ENCODE peak calls at places on chromosome 6, in five cellular contexts. M is ascending aorta, O is esophagus squamous epithelium, H is hepatocyte, F is cardiac muscle cell. Z is an unnamed sample.

GRCh38 chr6:68634503-68635411 is at the start of gene ADGRB3:
- DNase-seq in M (peak; percentile 92), O (no peak), H (peak; percentile 92), F (peak; percentile 87), Z (no peak)

GRCh38 chr6:35359744-35360348 is 17.5 kb downstream of the PPARD start:
- DNase-seq in M (no peak), O (no peak), H (no peak), F (peak; percentile 97), Z (peak; percentile 75)

GRCh38 chr6:34094474-34095135 is 51.3 kb downstream of the GRM4 start:
- DNase-seq in M (no peak), O (no peak), H (no peak), F (no peak), Z (no peak)

GRCh38 chr6:169858293-169858934 is 107.0 kb downstream of the ERMARD start:
- DNase-seq in M (no peak), O (no peak), H (no peak), F (no peak), Z (no peak)

GRCh38 chr6:138250513-138251247 is 32.4 kb upstream of the PBOV1 start:
- DNase-seq in M (peak; percentile 77), O (no peak), H (peak; percentile 71), F (peak; percentile 94), Z (peak; percentile 88)

GRCh38 chr6:118252474-118252873 is 295.6 kb upstream of the PLN start:
- DNase-seq in M (no peak), O (no peak), H (no peak), F (no peak), Z (no peak)

GRCh38 chr6:143965503-143966171 is 42.4 kb downstream of the PLAGL1 start:
- DNase-seq in M (no peak), O (no peak), H (no peak), F (peak; percentile 85), Z (peak; percentile 44)

GRCh38 chr6:126618639-126619331 is 278.9 kb downstream of the CENPW start:
- DNase-seq in M (no peak), O (no peak), H (no peak), F (no peak), Z (no peak)

GRCh38 chr6:96704713-96705112 is 132.6 kb downstream of the GPR63 start:
- DNase-seq in M (no peak), O (no peak), H (no peak), F (no peak), Z (no peak)

GRCh38 chr6:56869346-56869745 is 85.6 kb upstream of the BEND6 start:
- DNase-seq in M (no peak), O (no peak), H (no peak), F (no peak), Z (no peak)
- H3K4me3 ChIP-seq in M (no peak overlapping the region), O (no peak overlapping the region), H (no peak overlapping the region), F (no peak overlapping the region), Z (no peak overlapping the region)

GRCh38 chr6:11214911-11215310 is 17.6 kb downstream of the NEDD9 start:
- DNase-seq in M (no peak), O (no peak), H (no peak), F (no peak), Z (no peak)

GRCh38 chr6:11214438-11214837 is 18.0 kb downstream of the NEDD9 start:
- DNase-seq in M (peak; percentile 88), O (no peak), H (no peak), F (no peak), Z (no peak)

GRCh38 chr6:11212625-11213024 is 19.8 kb downstream of the NEDD9 start:
- DNase-seq in M (peak; percentile 87), O (no peak), H (no peak), F (peak; percentile 87), Z (no peak)

GRCh38 chr6:11215773-11216172 is 16.7 kb downstream of the NEDD9 start:
- DNase-seq in M (no peak), O (no peak), H (no peak), F (no peak), Z (no peak)

DNA sequence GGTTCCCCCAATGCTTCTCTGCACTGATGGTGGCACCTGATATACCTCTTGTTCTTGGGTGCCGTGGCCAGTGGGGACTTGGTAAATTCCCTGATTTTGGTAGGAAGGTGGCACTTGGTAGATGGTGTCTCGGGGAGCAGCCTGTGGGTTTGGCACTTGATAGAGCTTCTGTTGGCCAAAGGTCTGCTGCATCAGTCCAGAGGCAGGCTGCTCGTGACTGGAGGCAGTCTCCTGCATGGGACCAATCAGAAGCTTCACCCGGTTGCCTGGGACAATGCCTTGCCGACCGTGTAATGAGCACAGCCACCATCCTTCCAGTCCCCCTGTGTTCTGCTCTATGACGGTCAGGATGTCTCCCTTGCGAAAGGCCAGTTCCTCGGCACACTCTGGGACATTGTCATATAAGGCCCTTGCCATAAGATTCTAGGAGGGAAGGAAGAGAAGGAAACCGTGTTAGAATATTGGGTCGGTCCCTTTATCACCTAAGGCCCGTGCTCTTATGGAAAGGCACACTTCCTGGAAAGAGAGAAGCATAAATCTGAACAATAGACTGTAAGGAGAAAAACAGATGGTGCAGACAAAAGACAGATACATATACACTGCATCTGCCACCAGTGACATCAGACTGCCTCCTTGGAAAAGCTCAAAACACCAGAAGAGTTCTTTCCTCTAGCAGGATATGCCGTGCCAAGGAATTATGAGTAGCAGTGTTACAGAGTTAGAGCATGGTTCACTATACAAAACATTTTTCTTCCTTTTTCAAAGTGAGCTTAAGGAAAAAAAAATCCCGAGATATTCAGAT is 19.0 kb downstream of the NEDD9 start:
- DNase-seq in M (no peak), O (no peak), H (no peak), F (peak; percentile 58), Z (no peak)
- H3K4me3 ChIP-seq in M (peak overlapping the region; percentile 32), O (no peak overlapping the region), H (no peak overlapping the region), F (no peak overlapping the region), Z (no peak overlapping the region)

GRCh38 chr6:89360415-89360999 is 8.0 kb upstream of the UBE2J1 start:
- DNase-seq in M (no peak), O (no peak), H (no peak), F (peak; percentile 39), Z (no peak)
- H3K4me3 ChIP-seq in M (no peak overlapping the region), O (no peak overlapping the region), H (no peak overlapping the region), F (no peak overlapping the region), Z (no peak overlapping the region)

DNA sequence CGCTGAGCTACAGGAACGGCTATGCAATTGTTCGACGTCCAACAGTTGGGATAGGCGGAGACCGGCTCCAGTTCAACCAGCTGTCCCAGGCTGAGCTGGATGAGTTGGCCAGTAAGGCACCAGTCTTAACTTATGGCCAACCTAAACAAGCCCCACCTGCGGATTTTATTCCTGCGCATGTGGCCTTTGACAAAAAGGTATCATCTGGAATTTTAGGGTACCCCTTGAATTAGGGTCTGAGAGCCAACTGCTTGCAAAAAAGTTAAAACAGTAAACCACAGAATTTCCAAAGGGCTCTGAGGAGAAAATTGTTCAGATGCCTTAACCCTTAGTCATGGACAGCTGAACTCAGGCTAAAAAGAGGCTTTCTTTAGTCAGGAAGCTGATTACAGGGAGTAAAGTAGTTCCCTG is 3.8 kb downstream of the EFHC1 start:
- DNase-seq in M (peak; percentile 73), O (no peak), H (no peak), F (peak; percentile 93), Z (peak; percentile 64)
- H3K4me3 ChIP-seq in M (no peak overlapping the region), O (no peak overlapping the region), H (no peak overlapping the region), F (no peak overlapping the region), Z (no peak overlapping the region)

DNA sequence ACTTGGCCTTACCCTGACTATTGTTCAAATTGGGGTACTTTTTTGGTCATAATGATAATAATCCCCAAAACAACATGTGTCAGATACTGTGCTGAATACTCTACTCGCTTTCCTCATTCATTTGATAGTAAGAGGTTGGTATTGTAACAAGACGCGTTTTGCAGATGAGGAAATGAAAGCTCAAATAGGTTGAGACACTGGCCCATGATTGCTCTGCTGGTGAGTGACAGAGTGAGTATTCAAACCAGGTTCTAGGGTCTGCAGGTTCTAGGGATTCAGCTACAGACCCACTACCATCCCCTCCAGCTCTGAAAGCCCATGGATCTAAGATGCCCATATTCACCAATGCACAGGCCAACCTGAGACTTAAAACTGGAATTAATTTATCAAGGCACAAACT is 1.3 kb upstream of the ENPP4 start:
- DNase-seq in M (no peak), O (no peak), H (no peak), F (no peak), Z (no peak)
- H3K4me3 ChIP-seq in M (peak overlapping the region; percentile 76), O (no peak overlapping the region), H (no peak overlapping the region), F (no peak overlapping the region), Z (no peak overlapping the region)

DNA sequence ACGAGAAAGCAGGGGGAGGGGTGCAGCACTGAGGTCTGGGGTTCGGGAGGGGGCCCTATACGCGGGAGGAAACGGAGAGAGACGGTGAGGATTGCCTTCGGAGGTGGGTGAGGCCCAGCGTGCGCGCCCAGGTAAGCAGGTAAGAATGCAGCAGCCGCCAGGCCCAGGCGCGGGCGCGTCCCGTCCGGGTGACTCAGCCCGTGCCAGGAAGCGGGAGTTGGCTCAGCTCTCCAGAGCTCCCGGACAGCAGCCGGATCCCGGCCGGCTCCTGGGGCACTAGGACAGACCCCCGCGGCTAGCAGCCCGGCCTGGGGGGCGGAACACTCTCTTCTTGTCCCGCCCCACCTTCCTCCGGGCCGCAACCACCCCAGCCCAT is 1.5 kb upstream of the MDFI start:
- DNase-seq in M (no peak), O (no peak), H (peak; percentile 89), F (peak; percentile 51), Z (no peak)
- H3K4me3 ChIP-seq in M (peak overlapping the region; percentile 65), O (peak overlapping the region; percentile 61), H (peak overlapping the region; percentile 89), F (no peak overlapping the region), Z (no peak overlapping the region)

GRCh38 chr6:41705329-41705995 is 29.9 kb downstream of the TFEB start:
- DNase-seq in M (no peak), O (no peak), H (no peak), F (no peak), Z (no peak)
- H3K4me3 ChIP-seq in M (peak overlapping the region; percentile 5), O (no peak overlapping the region), H (no peak overlapping the region), F (no peak overlapping the region), Z (no peak overlapping the region)

GRCh38 chr6:149032599-149033405 is 284.7 kb upstream of the TAB2 start:
- DNase-seq in M (no peak), O (no peak), H (no peak), F (peak; percentile 94), Z (peak; percentile 93)
- H3K4me3 ChIP-seq in M (no peak overlapping the region), O (no peak overlapping the region), H (no peak overlapping the region), F (no peak overlapping the region), Z (peak overlapping the region; percentile 31)

GRCh38 chr6:127690092-127690491 is 113.1 kb downstream of the C6orf58 start:
- DNase-seq in M (no peak), O (no peak), H (peak; percentile 12), F (peak; percentile 42), Z (no peak)

GRCh38 chr6:127690588-127690987 is 113.6 kb downstream of the C6orf58 start:
- DNase-seq in M (no peak), O (no peak), H (no peak), F (no peak), Z (no peak)

GRCh38 chr6:127695108-127695507 is 118.1 kb downstream of the C6orf58 start:
- DNase-seq in M (no peak), O (no peak), H (no peak), F (no peak), Z (no peak)

DNA sequence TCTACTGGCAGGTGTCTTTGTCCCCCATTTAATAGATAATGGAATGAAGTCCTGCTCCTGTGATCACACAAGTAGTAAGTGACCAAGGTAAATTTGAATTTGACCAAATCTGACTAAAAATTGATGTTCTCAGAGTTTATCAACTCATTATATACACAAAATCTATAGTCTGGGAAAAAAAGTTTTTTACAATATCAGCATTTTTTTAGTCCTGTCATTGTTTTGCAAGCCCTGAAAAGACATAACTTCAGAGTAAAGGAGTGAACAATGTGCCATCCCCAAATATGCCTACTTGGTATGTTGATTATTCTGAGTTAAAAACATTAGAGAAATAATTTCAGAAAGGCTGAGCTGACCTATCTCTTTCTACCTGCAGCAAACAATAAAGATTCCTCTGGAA is 114.2 kb downstream of the C6orf58 start:
- DNase-seq in M (no peak), O (no peak), H (no peak), F (no peak), Z (no peak)
- H3K4me3 ChIP-seq in M (no peak overlapping the region), O (no peak overlapping the region), H (no peak overlapping the region), F (no peak overlapping the region), Z (no peak overlapping the region)